ENCODE peak calls at places on chromosomes 7 and 10, in five cellular contexts. O is fibroblast of lung, Y is adrenal gland, D is cardiac fibroblast, Z is heart right ventricle. N is an unnamed sample.

GRCh38 chr7:155585956-155586355 is 39.6 kb upstream of the CNPY1 start:
- DNase-seq in O (no peak), Y (no peak), D (no peak), Z (no peak), N (no peak)

GRCh38 chr7:142476077-142476476 is 218.2 kb upstream of the PRSS58 start:
- DNase-seq in O (peak), Y (no peak), D (no peak), Z (no peak), N (no peak)

GRCh38 chr7:68684246-68684850 is 913.9 kb upstream of the AUTS2 start:
- DNase-seq in O (peak), Y (no peak), D (peak), Z (no peak), N (no peak)

GRCh38 chr7:44325181-44325671 is at the start of gene CAMK2B:
- DNase-seq in O (no peak), Y (no peak), D (no peak), Z (no peak), N (no peak)

GRCh38 chr10:14374745-14375445 is 44.2 kb upstream of the FRMD4A start:
- DNase-seq in O (peak), Y (no peak), D (peak), Z (no peak), N (no peak)

GRCh38 chr10:35421553-35422178 is 85.4 kb downstream of the CCNY start:
- DNase-seq in O (peak), Y (peak), D (peak), Z (no peak), N (no peak)

GRCh38 chr10:124536496-124537050 is 75.0 kb downstream of the LHPP start:
- DNase-seq in O (no peak), Y (no peak), D (no peak), Z (no peak), N (no peak)

GRCh38 chr7:104174798-104175197 is 33.0 kb downstream of the ORC5 start:
- DNase-seq in O (no peak), Y (no peak), D (no peak), Z (no peak), N (no peak)

GRCh38 chr7:150734293-150734692 is 2.9 kb upstream of the GIMAP5 start:
- DNase-seq in O (no peak), Y (no peak), D (no peak), Z (no peak), N (peak)

GRCh38 chr7:12119638-12120303 is 91.3 kb upstream of the TMEM106B start:
- DNase-seq in O (no peak), Y (no peak), D (no peak), Z (no peak), N (no peak)

GRCh38 chr7:110877086-110877485 is 213.8 kb upstream of the LRRN3 start:
- DNase-seq in O (no peak), Y (no peak), D (peak), Z (no peak), N (no peak)

GRCh38 chr10:27500886-27501285 is 3.2 kb upstream of the RAB18 start:
- DNase-seq in O (no peak), Y (no peak), D (no peak), Z (no peak), N (no peak)

GRCh38 chr7:144842377-144842851 is 6.6 kb upstream of the TPK1 start:
- DNase-seq in O (no peak), Y (peak), D (peak), Z (peak), N (no peak)

GRCh38 chr7:30934225-30934624 is 22.6 kb downstream of the AQP1 start:
- DNase-seq in O (no peak), Y (no peak), D (no peak), Z (no peak), N (peak)

GRCh38 chr7:127776776-127777390 is 124.9 kb downstream of the SND1 start:
- DNase-seq in O (peak), Y (no peak), D (peak), Z (no peak), N (no peak)

GRCh38 chr10:121168513-121169216 is 317.5 kb downstream of the WDR11 start:
- DNase-seq in O (no peak), Y (no peak), D (no peak), Z (no peak), N (no peak)

GRCh38 chr7:148701414-148701813 is 2.7 kb downstream of the CUL1 start:
- DNase-seq in O (peak), Y (no peak), D (peak), Z (no peak), N (no peak)

GRCh38 chr10:118922226-118922625 is 107.3 kb upstream of the NANOS1 start:
- DNase-seq in O (peak), Y (no peak), D (no peak), Z (no peak), N (peak)

GRCh38 chr7:108181073-108181985 is 51.2 kb upstream of the LAMB4 start:
- DNase-seq in O (peak), Y (no peak), D (peak), Z (no peak), N (no peak)

GRCh38 chr10:88117227-88117626 is 253.8 kb downstream of the PTEN start:
- DNase-seq in O (peak), Y (no peak), D (no peak), Z (no peak), N (no peak)

GRCh38 chr10:88116491-88116890 is 253.1 kb downstream of the PTEN start:
- DNase-seq in O (peak), Y (no peak), D (no peak), Z (no peak), N (no peak)

GRCh38 chr10:88120075-88120474 is 256.6 kb downstream of the PTEN start:
- DNase-seq in O (no peak), Y (no peak), D (no peak), Z (no peak), N (no peak)

GRCh38 chr10:88118769-88119559 is 255.5 kb downstream of the PTEN start:
- DNase-seq in O (no peak), Y (no peak), D (no peak), Z (no peak), N (no peak)

GRCh38 chr10:88117869-88118632 is 254.6 kb downstream of the PTEN start:
- DNase-seq in O (no peak), Y (no peak), D (no peak), Z (no peak), N (no peak)
- TF ChIP-seq CTCF in O (no peak), Y (no peak), D (peak), Z (peak), N (no peak)

DNA sequence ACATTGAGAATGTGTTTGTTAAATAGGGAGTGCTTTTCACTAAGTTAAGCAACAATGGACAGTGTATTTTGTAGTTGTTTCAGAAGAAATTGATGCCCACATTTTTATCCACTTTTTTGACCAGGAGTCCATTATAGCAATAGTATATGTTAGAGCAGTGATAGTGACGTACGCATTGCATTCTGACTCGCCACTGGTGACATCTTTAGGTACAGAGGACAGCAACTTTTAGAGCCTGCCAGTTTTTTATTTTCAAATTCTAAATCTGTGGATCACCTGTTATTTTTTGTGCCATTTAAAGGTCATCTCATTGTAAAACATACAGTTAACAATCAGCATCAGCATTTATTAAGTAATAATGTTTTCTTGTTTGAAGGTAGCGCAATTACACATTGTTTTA is 1.4 kb downstream of the UBE2D1 start:
- DNase-seq in O (no peak), Y (no peak), D (no peak), Z (no peak), N (no peak)
- H3K4me3 ChIP-seq in O (peak), Y (no peak), D (no peak), Z (peak), N (peak)

GRCh38 chr7:83155407-83155806 is 7.3 kb downstream of the PCLO start:
- DNase-seq in O (no peak), Y (no peak), D (no peak), Z (no peak), N (no peak)
- TF ChIP-seq CTCF in O (no peak), Y (no peak), D (no peak), Z (no peak), N (no peak)

DNA sequence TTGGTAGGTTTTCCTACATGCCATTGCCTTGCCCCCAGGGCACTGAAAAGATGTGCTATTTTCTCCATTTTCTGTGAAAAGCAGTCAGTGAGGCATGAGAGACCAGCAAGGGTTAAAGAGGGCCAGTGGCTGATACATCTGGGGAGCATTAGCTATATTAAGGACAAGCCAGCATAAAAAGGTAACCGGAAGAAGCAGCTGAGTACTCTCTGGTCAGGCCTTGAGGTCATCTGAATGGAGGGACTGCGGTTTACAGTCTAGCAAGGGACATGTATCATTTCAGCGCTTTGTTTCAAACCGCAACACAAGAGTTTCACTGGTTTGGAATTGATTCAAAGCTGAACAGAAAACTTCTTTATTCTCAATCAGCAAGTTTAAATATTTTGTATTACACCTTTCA is 120.4 kb downstream of the EPDR1 start:
- DNase-seq in O (no peak), Y (no peak), D (no peak), Z (no peak), N (no peak)
- H3K4me3 ChIP-seq in O (no peak), Y (no peak), D (no peak), Z (no peak), N (no peak)

DNA sequence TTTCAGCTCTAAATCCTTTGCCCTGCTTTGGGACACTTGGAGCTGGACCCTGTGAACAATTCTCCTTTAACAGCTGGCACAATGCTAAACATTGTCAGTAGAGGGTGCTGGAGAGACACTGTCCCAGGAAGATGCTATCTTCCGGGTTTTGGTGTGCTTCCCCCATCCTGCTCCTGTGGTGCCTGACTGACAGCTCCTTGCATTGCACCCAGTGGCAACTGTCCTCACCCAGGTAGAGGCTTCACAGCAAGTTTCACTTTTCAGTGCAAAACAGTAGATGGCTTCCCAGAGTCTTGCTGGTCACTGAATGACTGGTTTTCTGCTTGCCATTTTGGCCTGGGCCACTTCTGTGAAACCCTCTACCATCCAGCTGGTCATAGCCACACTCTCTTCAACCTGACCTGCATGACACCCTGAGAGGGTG is 77.3 kb downstream of the CDC14C start:
- DNase-seq in O (peak), Y (no peak), D (peak), Z (no peak), N (no peak)
- TF ChIP-seq CTCF in O (peak), Y (no peak), D (no peak), Z (peak), N (peak)

GRCh38 chr10:31887850-31888249 is 40.8 kb downstream of the ARHGAP12 start:
- DNase-seq in O (no peak), Y (no peak), D (no peak), Z (no peak), N (no peak)

GRCh38 chr10:31886885-31887284 is 41.7 kb downstream of the ARHGAP12 start:
- DNase-seq in O (peak), Y (no peak), D (no peak), Z (no peak), N (no peak)

GRCh38 chr10:31884386-31884785 is 44.2 kb downstream of the ARHGAP12 start:
- DNase-seq in O (no peak), Y (no peak), D (no peak), Z (no peak), N (no peak)

DNA sequence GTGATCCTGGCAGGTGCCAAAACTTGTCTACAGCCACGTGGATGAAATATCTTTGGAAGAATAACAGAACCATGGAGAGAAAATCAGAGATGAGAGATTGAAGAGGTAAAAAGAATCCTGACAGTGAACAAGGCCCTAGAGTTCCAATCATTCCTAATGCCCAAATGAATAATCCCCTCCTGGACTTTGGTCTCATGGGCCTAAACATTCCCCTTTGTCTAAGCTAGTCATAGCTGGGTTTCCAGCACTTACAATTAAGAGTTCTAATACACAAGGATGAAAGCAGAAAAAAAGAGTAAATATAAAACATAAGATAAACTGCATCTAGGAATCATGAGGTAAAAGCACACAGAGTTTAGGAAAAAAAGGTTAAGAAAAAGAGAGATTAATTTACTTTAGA is 40.2 kb downstream of the ARHGAP12 start:
- DNase-seq in O (peak), Y (no peak), D (no peak), Z (no peak), N (no peak)
- H3K4me3 ChIP-seq in O (no peak), Y (no peak), D (no peak), Z (no peak), N (no peak)

DNA sequence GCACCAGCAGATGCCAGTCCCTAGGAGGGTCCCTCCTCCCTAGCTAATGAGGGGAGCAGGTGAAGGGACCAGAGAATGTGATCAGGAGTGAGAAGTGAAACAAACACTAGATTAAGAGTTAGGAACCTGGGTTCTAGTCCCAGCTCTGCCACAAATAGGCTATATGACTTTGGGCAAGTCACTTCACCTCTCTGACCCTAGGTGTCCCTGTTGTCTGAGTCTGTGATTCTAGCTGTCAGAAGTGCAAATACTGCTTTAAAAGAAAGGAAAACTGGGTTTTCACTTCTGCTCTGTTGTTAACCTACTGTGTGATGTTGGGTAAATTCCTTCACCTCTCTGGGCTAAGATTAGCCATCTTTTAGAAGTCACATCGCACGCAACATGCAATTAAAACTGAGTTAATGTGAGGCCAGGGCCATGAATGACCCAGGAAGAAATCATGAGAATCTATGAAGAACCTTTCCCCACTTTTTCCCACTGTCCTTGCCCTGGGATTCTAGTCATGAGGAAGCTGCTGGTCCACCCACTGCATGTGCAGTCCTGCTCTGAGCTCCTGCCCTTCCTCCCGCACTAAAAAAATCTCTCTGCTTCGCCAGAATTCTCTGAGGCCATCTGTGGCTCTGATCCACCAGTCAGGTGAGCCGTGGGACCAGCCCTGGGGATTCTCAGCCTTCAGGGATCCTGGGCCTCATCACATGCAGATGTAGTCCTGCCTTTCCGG is 181.8 kb downstream of the PLXNA4 start:
- DNase-seq in O (no peak), Y (no peak), D (no peak), Z (no peak), N (no peak)
- TF ChIP-seq CTCF in O (no peak), Y (no peak), D (peak), Z (peak), N (no peak)

DNA sequence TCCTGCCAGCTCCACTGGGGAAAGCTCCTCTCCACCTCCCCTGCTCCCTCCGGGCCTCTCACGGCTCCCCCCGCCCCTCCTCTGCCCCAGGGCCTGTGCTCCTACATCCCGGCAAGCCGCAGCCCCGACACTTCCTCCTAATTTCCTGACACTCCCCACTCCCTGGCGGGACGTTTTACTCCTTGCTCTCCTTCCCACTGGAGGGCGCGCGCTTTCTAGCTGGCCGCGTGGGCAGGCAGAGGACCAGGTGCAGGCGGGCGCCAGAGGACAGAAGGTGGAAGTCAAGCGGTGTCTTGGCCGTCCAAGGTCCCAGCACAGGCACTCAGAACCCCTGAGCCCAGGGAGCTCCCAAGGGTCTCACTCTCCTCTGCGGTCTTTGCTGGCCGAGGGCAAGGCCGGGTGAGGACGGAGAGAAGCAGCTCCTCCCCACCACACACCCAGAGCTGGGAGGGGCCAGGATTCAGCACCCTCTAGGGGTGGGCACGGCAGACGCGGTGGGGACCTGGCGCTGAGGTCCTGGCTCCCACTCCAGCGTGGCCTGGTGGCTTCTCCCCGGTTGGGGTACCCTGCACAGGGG is 19.1 kb downstream of the ADAM8 start:
- DNase-seq in O (peak), Y (peak), D (peak), Z (peak), N (no peak)
- H3K4me3 ChIP-seq in O (no peak), Y (no peak), D (no peak), Z (no peak), N (peak)

DNA sequence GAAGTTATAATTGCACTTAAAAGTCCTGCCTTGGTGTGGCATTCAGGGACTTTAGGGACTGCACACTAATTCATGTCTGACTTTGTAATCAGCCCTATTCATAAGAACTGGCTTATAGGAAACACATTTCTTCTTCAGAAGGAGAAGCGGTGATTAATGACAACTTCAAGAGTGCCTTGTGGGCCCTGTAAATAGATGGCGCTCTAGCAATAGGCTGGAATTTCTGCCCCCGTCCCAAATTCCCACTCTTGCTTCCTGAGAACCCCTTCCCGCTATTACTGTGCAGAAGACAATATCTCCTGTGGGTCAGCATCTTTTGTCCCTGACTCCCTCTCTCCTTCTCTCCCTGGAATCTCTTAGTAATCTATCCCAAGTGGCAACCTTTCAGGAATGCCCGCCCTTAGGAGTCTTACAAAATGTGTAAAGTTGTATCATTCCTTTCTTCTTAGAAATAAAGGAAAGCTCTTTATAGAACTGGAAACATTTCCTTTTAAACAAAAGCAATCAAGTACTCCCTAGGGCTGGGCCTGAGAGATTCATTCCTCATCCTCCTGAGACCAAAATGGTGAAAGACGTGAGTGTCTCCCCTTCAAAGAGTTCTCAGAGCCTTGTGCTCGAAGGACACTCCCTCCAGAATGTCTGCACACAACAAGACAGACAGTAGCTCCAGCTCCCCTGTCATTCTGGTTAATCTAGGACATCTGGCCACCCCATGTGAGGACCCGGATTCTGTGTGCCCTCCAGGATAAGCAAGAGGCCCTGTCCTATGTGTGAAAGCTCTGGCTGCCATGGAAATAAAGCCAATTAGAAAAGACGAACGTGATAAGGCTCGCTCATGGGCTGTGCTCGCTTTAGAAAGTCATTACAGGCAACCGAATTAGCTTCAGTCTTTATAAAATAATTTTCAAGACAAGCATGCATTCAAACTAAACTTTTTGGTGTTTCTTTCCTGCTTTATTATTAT is 263.7 kb downstream of the INHBA start:
- DNase-seq in O (peak), Y (no peak), D (no peak), Z (no peak), N (no peak)
- TF ChIP-seq CTCF in O (no peak), Y (no peak), D (no peak), Z (no peak), N (no peak)

N was measured in esophagus muscularis mucosa.